ENCODE peak calls at places on chromosome 15, in ten cellular contexts. P, N, Z, F, E, O, A, H, X and C are unnamed samples.
A peak's percentile ranks its signal among the peaks of the same experiment; 100 is the strongest.

GRCh38 chr15:96340611-96341464 is 10.3 kb downstream of the NR2F2 start:
- DNase-seq in P (no peak), N (peak; percentile 66), Z (peak; percentile 70), F (peak; percentile 58), E (peak; percentile 55), O (peak; percentile 65), A (peak; percentile 86), H (no peak), X (peak; percentile 44), C (peak; percentile 62)

GRCh38 chr15:67869700-67870099 is 29.9 kb upstream of the RNU6-1 start:
- DNase-seq in P (no peak), N (no peak), Z (no peak), F (no peak), E (no peak), O (no peak), A (peak; percentile 68), H (no peak), X (no peak), C (no peak)

GRCh38 chr15:62895905-62896316 is 146.6 kb upstream of the TPM1 start:
- DNase-seq in P (no peak), N (peak; percentile 90), Z (peak; percentile 96), F (no peak), E (no peak), O (no peak), A (no peak), H (no peak), X (no peak), C (no peak)

GRCh38 chr15:59131955-59132562 is 27.1 kb downstream of the CCNB2 start:
- DNase-seq in P (no peak), N (no peak), Z (no peak), F (no peak), E (no peak), O (no peak), A (no peak), H (no peak), X (no peak), C (no peak)

GRCh38 chr15:35680951-35681350 is 135.0 kb upstream of the DPH6 start:
- DNase-seq in P (no peak), N (no peak), Z (no peak), F (no peak), E (no peak), O (no peak), A (no peak), H (no peak), X (no peak), C (no peak)

GRCh38 chr15:29278436-29279099 is 8.9 kb upstream of the NSMCE3 start:
- DNase-seq in P (no peak), N (peak; percentile 75), Z (peak; percentile 95), F (no peak), E (no peak), O (no peak), A (no peak), H (no peak), X (no peak), C (no peak)

GRCh38 chr15:72176155-72176554 is 21.4 kb downstream of the GRAMD2A start:
- DNase-seq in P (no peak), N (peak; percentile 48), Z (no peak), F (no peak), E (no peak), O (no peak), A (peak; percentile 80), H (no peak), X (no peak), C (no peak)

GRCh38 chr15:38323895-38324294 is 71.3 kb downstream of the SPRED1 start:
- DNase-seq in P (no peak), N (no peak), Z (no peak), F (no peak), E (no peak), O (no peak), A (no peak), H (no peak), X (no peak), C (no peak)

GRCh38 chr15:66169023-66169422 is 84.5 kb downstream of the MEGF11 start:
- DNase-seq in P (no peak), N (no peak), Z (no peak), F (no peak), E (no peak), O (no peak), A (no peak), H (no peak), X (no peak), C (no peak)

GRCh38 chr15:90647326-90647725 is 69.8 kb upstream of the BLM start:
- DNase-seq in P (no peak), N (no peak), Z (no peak), F (no peak), E (no peak), O (no peak), A (no peak), H (no peak), X (no peak), C (no peak)

GRCh38 chr15:99446565-99447496 is 119.0 kb upstream of the MEF2A start:
- DNase-seq in P (no peak), N (no peak), Z (no peak), F (no peak), E (peak; percentile 10), O (peak; percentile 32), A (peak; percentile 82), H (no peak), X (no peak), C (no peak)

GRCh38 chr15:95522533-95522932 is 808.0 kb upstream of the NR2F2 start:
- DNase-seq in P (no peak), N (peak; percentile 9), Z (peak; percentile 8), F (no peak), E (no peak), O (no peak), A (no peak), H (no peak), X (no peak), C (no peak)

GRCh38 chr15:65881766-65882434 is 12.6 kb downstream of the RAB11A start:
- DNase-seq in P (no peak), N (no peak), Z (no peak), F (no peak), E (no peak), O (no peak), A (no peak), H (no peak), X (no peak), C (no peak)

GRCh38 chr15:24945711-24946110 is 9.1 kb upstream of the SNRPN start:
- DNase-seq in P (no peak), N (no peak), Z (no peak), F (no peak), E (no peak), O (no peak), A (no peak), H (no peak), X (no peak), C (no peak)

GRCh38 chr15:24943361-24943760 is 11.4 kb upstream of the SNRPN start:
- DNase-seq in P (no peak), N (no peak), Z (no peak), F (no peak), E (no peak), O (no peak), A (no peak), H (no peak), X (no peak), C (no peak)

GRCh38 chr15:24948495-24948894 is 6.3 kb upstream of the SNRPN start:
- DNase-seq in P (no peak), N (no peak), Z (no peak), F (no peak), E (no peak), O (no peak), A (no peak), H (no peak), X (no peak), C (no peak)

DNA sequence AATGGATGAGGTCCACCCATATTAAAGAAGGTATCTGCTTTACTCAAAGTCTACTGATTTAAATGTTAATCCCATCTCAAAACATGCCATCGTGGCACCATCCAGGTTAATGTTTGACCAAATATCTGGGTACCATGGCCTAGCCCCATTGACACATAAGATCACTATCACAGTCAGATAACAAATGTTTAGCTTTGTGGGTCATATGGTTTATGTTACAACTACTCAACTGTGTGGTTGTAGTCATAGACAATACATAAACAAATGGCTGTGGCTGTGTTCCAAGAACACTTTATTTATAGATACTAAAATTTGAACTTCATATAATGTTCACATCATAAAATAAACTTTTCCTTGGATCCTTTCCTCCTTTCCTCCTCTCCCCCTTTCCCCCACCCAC is 9.8 kb upstream of the SNRPN start:
- DNase-seq in P (no peak), N (no peak), Z (no peak), F (no peak), E (no peak), O (no peak), A (no peak), H (no peak), X (no peak), C (no peak)
- TF ChIP-seq CTCF in P (no peak), N (no peak), Z (no peak), F (no peak), E (no peak), O (no peak), A (no peak), H (no peak), X (no peak), C (no peak)

DNA sequence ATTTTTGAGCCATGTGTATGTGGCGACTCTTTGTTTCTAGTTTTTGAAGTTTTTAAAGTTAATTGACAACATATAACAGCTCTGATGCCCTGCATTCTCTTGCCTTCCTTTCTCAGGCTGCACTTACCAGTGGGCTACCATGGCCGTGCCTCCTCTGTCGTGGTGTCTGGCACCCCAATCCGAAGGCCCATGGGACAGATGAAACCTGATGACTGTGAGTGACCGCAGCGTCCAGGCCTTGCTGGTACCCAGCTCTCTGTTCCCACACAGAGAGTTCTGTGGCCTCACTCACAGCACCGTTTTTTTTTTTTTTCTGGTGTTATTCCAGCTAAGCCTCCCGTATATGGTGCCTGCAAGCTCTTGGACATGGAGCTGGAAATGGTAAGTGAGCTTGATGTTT is 15.1 kb downstream of the FAH start:
- DNase-seq in P (no peak), N (no peak), Z (no peak), F (no peak), E (no peak), O (no peak), A (peak; percentile 49), H (no peak), X (no peak), C (no peak)
- TF ChIP-seq CTCF in P (no peak), N (no peak), Z (no peak), F (no peak), E (no peak), O (no peak), A (no peak), H (no peak), X (no peak), C (no peak)

GRCh38 chr15:31461911-31462480 is 135.4 kb downstream of the KLF13 start:
- DNase-seq in P (no peak), N (no peak), Z (no peak), F (no peak), E (no peak), O (no peak), A (peak; percentile 73), H (no peak), X (no peak), C (no peak)
- TF ChIP-seq CTCF in P (no peak), N (peak; percentile 36), Z (peak; percentile 34), F (no peak), E (no peak), O (no peak), A (no peak), H (no peak), X (no peak), C (no peak)

DNA sequence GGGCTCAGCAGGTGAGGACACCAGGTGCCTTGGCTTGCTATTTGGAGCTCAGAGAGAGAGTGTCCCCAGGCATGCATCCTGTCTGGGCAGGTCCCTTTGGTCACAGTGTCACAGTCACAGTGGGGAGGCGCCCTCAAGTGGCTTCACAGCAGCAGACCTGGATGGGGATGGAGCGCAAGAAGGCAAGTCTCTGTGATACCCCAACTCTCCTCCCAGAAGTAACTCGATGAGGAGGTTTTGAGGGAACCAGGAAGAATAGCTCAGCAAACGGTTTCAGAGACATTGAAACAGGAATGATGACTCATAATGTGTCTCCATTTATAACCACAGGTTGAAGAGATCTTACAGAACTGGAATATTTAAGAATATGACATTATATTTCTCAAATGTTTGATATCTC is 66.5 kb upstream of the SH3GL3 start:
- DNase-seq in P (no peak), N (peak; percentile 15), Z (peak; percentile 58), F (no peak), E (no peak), O (peak; percentile 51), A (no peak), H (no peak), X (peak; percentile 21), C (peak; percentile 52)
- TF ChIP-seq CTCF in P (no peak), N (peak; percentile 19), Z (peak; percentile 40), F (peak; percentile 50), E (no peak), O (no peak), A (no peak), H (no peak), X (peak; percentile 24), C (peak; percentile 13)